ENCODE peak calls at places on chromosomes 13 and 19, in six cellular contexts. U is activated effector memory CD4-positive, alpha-beta T cell treated with anti-CD3 and anti-CD28 coated beads, Interleukin-2, amount 50 U/mL, for 16 hours; L is brain microvascular endothelial cell; Q is AG09309; H is foreskin fibroblast; P is GM12891. A is an unnamed sample.

GRCh38 chr13:22049384-22049783 is 378.5 kb downstream of the FGF9 start:
- DNase-seq in U (no peak), Q (no peak), L (no peak), H (no peak), P (no peak), A (peak; percentile 40)

GRCh38 chr19:5503598-5503997 is 48.4 kb downstream of the ZNRF4 start:
- DNase-seq in L (no peak), U (no peak), H (no peak), Q (no peak), P (no peak), A (no peak)

GRCh38 chr13:50626031-50626643 is 217.4 kb downstream of the DLEU7 start:
- DNase-seq in L (peak; percentile 91), H (peak; percentile 71), U (no peak), Q (peak; percentile 91), P (no peak), A (no peak)

GRCh38 chr13:101728615-101729014 is 276.1 kb downstream of the ITGBL1 start:
- DNase-seq in U (no peak), Q (no peak), P (no peak), H (no peak), L (no peak), A (no peak)

GRCh38 chr19:47176627-47177090 is 46.0 kb downstream of the SAE1 start:
- DNase-seq in P (no peak), Q (peak; percentile 93), H (peak; percentile 92), U (peak; percentile 77), L (peak; percentile 96), A (no peak)

GRCh38 chr13:74442751-74443150 is 308.5 kb upstream of the KLF12 start:
- DNase-seq in U (no peak), P (no peak), Q (no peak), H (no peak), L (no peak), A (no peak)

GRCh38 chr13:21526707-21527454 is 67.8 kb upstream of the ZDHHC20 start:
- DNase-seq in Q (no peak), L (no peak), P (no peak), U (no peak), H (no peak), A (peak; percentile 15)

GRCh38 chr19:17829855-17830566 is 8.7 kb upstream of the INSL3 start:
- DNase-seq in H (peak; percentile 73), Q (no peak), U (no peak), P (no peak), L (peak; percentile 14), A (peak; percentile 72)

GRCh38 chr13:51315658-51316057 is 23.8 kb upstream of the SERPINE3 start:
- DNase-seq in H (peak; percentile 35), P (no peak), L (peak; percentile 66), Q (no peak), U (no peak), A (no peak)

GRCh38 chr13:73870036-73870741 is 264.0 kb downstream of the KLF12 start:
- DNase-seq in L (no peak), U (no peak), Q (no peak), H (peak; percentile 30), P (no peak), A (peak; percentile 29)

GRCh38 chr19:4814625-4815425 is 16.7 kb downstream of the TICAM1 start:
- DNase-seq in L (no peak), Q (peak; percentile 58), H (peak; percentile 91), P (no peak), U (no peak), A (no peak)

GRCh38 chr19:5130371-5131030 is 161.6 kb downstream of the KDM4B start:
- DNase-seq in H (no peak), U (peak; percentile 78), Q (no peak), P (peak; percentile 85), L (no peak), A (no peak)

GRCh38 chr13:44826586-44827350 is 162.5 kb downstream of the NUFIP1 start:
- DNase-seq in U (no peak), H (no peak), Q (no peak), L (no peak), P (no peak), A (no peak)

GRCh38 chr19:49160450-49161189 is 3.0 kb downstream of the TRPM4 start:
- DNase-seq in L (no peak), Q (no peak), U (no peak), P (no peak), H (no peak), A (no peak)

GRCh38 chr19:3708207-3708931 is at the start of gene TJP3:
- DNase-seq in H (peak; percentile 53), P (no peak), Q (no peak), U (no peak), L (no peak), A (peak; percentile 72)

GRCh38 chr13:27794075-27794691 is 1.9 kb downstream of the GSX1 start:
- DNase-seq in H (no peak), U (no peak), Q (no peak), L (no peak), P (no peak), A (no peak)

GRCh38 chr19:33493401-33494275 is 28.0 kb downstream of the PEPD start:
- DNase-seq in Q (no peak), L (no peak), P (no peak), U (no peak), H (no peak), A (no peak)

GRCh38 chr19:38009650-38010229 is 102.7 kb downstream of the SIPA1L3 start:
- DNase-seq in P (no peak), H (no peak), L (no peak), Q (no peak), U (no peak), A (no peak)

GRCh38 chr13:98975822-98976261 is 2.0 kb downstream of the DOCK9 start:
- DNase-seq in Q (no peak), U (no peak), H (no peak), L (no peak), P (no peak), A (no peak)

GRCh38 chr13:40777166-40777956 is 6.4 kb upstream of the MRPS31 start:
- DNase-seq in P (no peak), H (peak; percentile 70), U (peak; percentile 75), L (peak; percentile 54), Q (no peak), A (peak; percentile 70)

GRCh38 chr19:42225718-42226292 is 5.7 kb downstream of the ZNF526 start:
- DNase-seq in P (no peak), H (no peak), Q (no peak), L (no peak), U (no peak), A (no peak)

GRCh38 chr19:5463959-5464358 is 8.7 kb downstream of the ZNRF4 start:
- DNase-seq in Q (no peak), U (no peak), H (no peak), P (no peak), L (no peak), A (no peak)

GRCh38 chr19:11288349-11288748 is 7.6 kb upstream of the TSPAN16 start:
- DNase-seq in Q (no peak), U (no peak), L (peak; percentile 40), H (peak; percentile 67), P (no peak), A (no peak)

GRCh38 chr13:62920181-62920580 is 1504.5 kb upstream of the PCDH20 start:
- DNase-seq in P (no peak), L (no peak), U (no peak), H (peak; percentile 80), Q (no peak), A (no peak)

GRCh38 chr19:16164222-16164890 is 9.0 kb downstream of the CIB3 start:
- DNase-seq in P (no peak), Q (no peak), U (no peak), H (no peak), L (no peak), A (no peak)

GRCh38 chr19:16293133-16294085 is 31.2 kb upstream of the KLF2 start:
- DNase-seq in H (peak; percentile 95), Q (peak; percentile 96), P (no peak), L (peak; percentile 96), U (no peak), A (peak; percentile 84)

GRCh38 chr13:112861876-112862615 is 107.0 kb upstream of the MCF2L start:
- DNase-seq in H (no peak), L (no peak), U (peak; percentile 59), P (no peak), Q (no peak), A (no peak)

GRCh38 chr13:30618186-30618937 is 642 bp downstream of the USPL1 start:
- DNase-seq in L (no peak), H (peak; percentile 26), U (peak; percentile 77), P (no peak), Q (no peak), A (peak; percentile 25)

GRCh38 chr19:33797821-33798633 is 1.4 kb downstream of the KCTD15 start:
- DNase-seq in H (peak; percentile 67), U (no peak), P (no peak), Q (no peak), L (no peak), A (peak; percentile 55)

GRCh38 chr13:97321101-97321500 is 99.0 kb downstream of the MBNL2 start:
- DNase-seq in L (no peak), P (no peak), H (no peak), U (no peak), Q (no peak), A (no peak)

GRCh38 chr13:99311137-99311536 is 3.9 kb upstream of the GPR183 start:
- DNase-seq in Q (no peak), P (no peak), L (no peak), U (peak; percentile 75), H (no peak), A (no peak)

GRCh38 chr19:2543463-2544442 is 67.8 kb downstream of the GADD45B start:
- DNase-seq in H (peak; percentile 99), L (peak; percentile 97), U (peak; percentile 87), P (peak; percentile 68), Q (peak; percentile 89), A (peak; percentile 98)

GRCh38 chr19:30144794-30145193 is 202.8 kb downstream of the URI1 start:
- DNase-seq in Q (no peak), P (no peak), L (no peak), U (no peak), H (no peak), A (no peak)